ENCODE peak calls at places on chromosomes 16 and 17, in seven cellular contexts. Y, H, X, O, E, G and R are unnamed samples.

GRCh38 chr16:48384982-48385271 is 286 bp downstream of the SIAH1 start:
- DNase-seq in E (no peak), H (no peak), G (no peak), Y (no peak), O (no peak), X (no peak), R (no peak)

GRCh38 chr16:4272114-4272954 is 489 bp downstream of the TFAP4 start:
- DNase-seq in E (peak), G (peak), H (peak), O (peak), Y (no peak), X (peak), R (no peak)

GRCh38 chr17:32566303-32566702 is 79.5 kb downstream of the CDK5R1 start:
- DNase-seq in E (no peak), O (no peak), H (no peak), Y (no peak), X (no peak), G (no peak), R (no peak)

GRCh38 chr17:1078831-1079561 is 82.1 kb downstream of the TIMM22 start:
- DNase-seq in G (no peak), X (no peak), E (no peak), O (no peak), H (no peak), Y (no peak), R (no peak)

GRCh38 chr16:87074635-87075318 is 242.4 kb downstream of the C16orf95 start:
- DNase-seq in H (no peak), E (peak), G (no peak), O (no peak), X (peak), Y (no peak), R (no peak)

GRCh38 chr17:35537569-35538209 is at the start of gene SLFN12L:
- DNase-seq in O (no peak), E (no peak), H (no peak), G (no peak), Y (no peak), X (peak), R (no peak)

GRCh38 chr16:5446623-5447240 is 349.1 kb upstream of the EEF2KMT start:
- DNase-seq in G (no peak), Y (no peak), X (no peak), O (no peak), H (no peak), E (no peak), R (no peak)

GRCh38 chr17:80815151-80815561 is 176.5 kb upstream of the CHMP6 start:
- DNase-seq in H (no peak), E (no peak), O (no peak), Y (no peak), X (no peak), G (no peak), R (no peak)

GRCh38 chr16:87457724-87458423 is 35.0 kb downstream of the ZCCHC14 start:
- DNase-seq in O (peak), X (peak), G (no peak), H (no peak), Y (no peak), E (no peak), R (no peak)

GRCh38 chr16:73002836-73003235 is 45.1 kb downstream of the ZFHX3 start:
- DNase-seq in H (no peak), O (no peak), G (no peak), E (no peak), Y (no peak), X (no peak), R (no peak)

GRCh38 chr17:69500911-69501429 is 86.5 kb downstream of the MAP2K6 start:
- DNase-seq in E (peak), G (no peak), O (no peak), X (no peak), Y (no peak), H (no peak), R (no peak)

GRCh38 chr17:9987779-9988585 is 82.9 kb upstream of the RCVRN start:
- DNase-seq in E (peak), H (peak), G (peak), X (peak), O (peak), Y (no peak), R (no peak)

GRCh38 chr17:50266384-50267073 is 7.7 kb upstream of the TMEM92 start:
- DNase-seq in O (peak), H (no peak), Y (peak), G (no peak), E (peak), X (no peak), R (peak)

GRCh38 chr17:29769225-29769624 is 146.5 kb upstream of the CORO6 start:
- DNase-seq in Y (no peak), E (no peak), O (no peak), X (no peak), H (no peak), G (no peak), R (no peak)

GRCh38 chr17:31453896-31454295 is 62.4 kb downstream of the RAB11FIP4 start:
- DNase-seq in G (no peak), X (no peak), H (no peak), E (no peak), O (no peak), Y (no peak), R (no peak)

GRCh38 chr17:41773190-41773588 is 13.3 kb downstream of the JUP start:
- DNase-seq in X (peak), H (no peak), E (peak), O (peak), G (no peak), Y (peak), R (no peak)

GRCh38 chr17:40901981-40902862 is 17.2 kb upstream of the KRT20 start:
- DNase-seq in O (peak), G (no peak), X (no peak), Y (no peak), E (peak), H (no peak), R (no peak)

GRCh38 chr16:14284930-14285541 is 213.9 kb downstream of the MRTFB start:
- DNase-seq in X (peak), G (peak), E (peak), O (peak), Y (no peak), H (no peak), R (no peak)

GRCh38 chr17:12398636-12399035 is 267.1 kb upstream of the MYOCD start:
- DNase-seq in H (no peak), X (no peak), G (no peak), O (no peak), E (no peak), Y (no peak), R (no peak)

GRCh38 chr16:81537721-81538561 is 93.3 kb downstream of the CMIP start:
- DNase-seq in Y (no peak), H (no peak), G (no peak), E (no peak), O (no peak), X (no peak), R (no peak)

GRCh38 chr17:76307966-76308338 is at the start of gene QRICH2:
- DNase-seq in Y (no peak), E (no peak), X (no peak), O (no peak), H (no peak), G (no peak), R (no peak)

GRCh38 chr17:82215095-82215971 is 2.7 kb upstream of the CCDC57 start:
- DNase-seq in H (no peak), X (peak), O (no peak), E (no peak), G (no peak), Y (no peak), R (no peak)

GRCh38 chr16:88804552-88805339 is 1.2 kb downstream of the CDT1 start:
- DNase-seq in G (peak), H (no peak), X (peak), O (no peak), E (no peak), Y (no peak), R (no peak)

GRCh38 chr16:53061701-53062159 is 6.9 kb downstream of the CHD9 start:
- DNase-seq in O (no peak), H (no peak), X (peak), Y (no peak), E (peak), G (no peak), R (no peak)

GRCh38 chr17:72474740-72475477 is 354.1 kb downstream of the SOX9 start:
- DNase-seq in Y (no peak), X (no peak), O (peak), H (no peak), G (no peak), E (peak), R (no peak)

GRCh38 chr16:6558133-6558532 is 774.5 kb upstream of the RBFOX1 start:
- DNase-seq in O (no peak), E (no peak), Y (no peak), X (no peak), H (no peak), G (no peak), R (no peak)

GRCh38 chr17:49210158-49211029 is at the start of the genes ABI3 and GNGT2:
- DNase-seq in G (peak), E (peak), Y (no peak), X (peak), H (no peak), O (no peak), R (no peak)

GRCh38 chr17:70169707-70170597 is 620 bp downstream of the KCNJ2 start:
- DNase-seq in H (no peak), Y (no peak), G (no peak), X (no peak), E (no peak), O (no peak), R (no peak)

GRCh38 chr17:33234930-33235685 is 58.0 kb downstream of the ASIC2 start:
- DNase-seq in O (peak), Y (no peak), H (no peak), X (peak), E (peak), G (no peak), R (peak)

GRCh38 chr16:87780385-87780989 is 14.7 kb upstream of the KLHDC4 start:
- DNase-seq in Y (no peak), E (peak), X (peak), O (peak), G (peak), H (peak), R (no peak)